ENCODE peak calls at places on chromosomes 1 and 21, in four cellular contexts. N is cardiac septum, P is glutamatergic neuron, F is fibroblast of the conjunctiva. D is an unnamed sample.

GRCh38 chr1:76336951-76337371 is 262.4 kb downstream of the ST6GALNAC3 start:
- DNase-seq in P (no peak), F (peak), N (no peak), D (peak)

GRCh38 chr1:117928881-117929339 is 511 bp downstream of the GDAP2 start:
- DNase-seq in P (peak), N (peak), F (peak), D (peak)

GRCh38 chr21:31905444-31906400 is 32.9 kb downstream of the HUNK start:
- DNase-seq in P (no peak), N (no peak), F (no peak), D (no peak)

GRCh38 chr1:89566761-89567174 is 42.1 kb downstream of the LRRC8B start:
- DNase-seq in P (peak), F (no peak), N (no peak), D (no peak)

GRCh38 chr1:12143631-12144155 is 23.1 kb upstream of the TNFRSF1B start:
- DNase-seq in N (peak), P (no peak), F (peak), D (no peak)

GRCh38 chr1:92210701-92211100 is 7.0 kb upstream of the C1orf146 start:
- DNase-seq in F (no peak), N (no peak), P (no peak), D (no peak)

GRCh38 chr21:45982256-45982757 is 737 bp downstream of the COL6A1 start:
- DNase-seq in F (no peak), P (peak), N (peak), D (no peak)

GRCh38 chr1:46643368-46643775 is 24.8 kb downstream of the ATPAF1 start:
- DNase-seq in P (no peak), F (peak), N (no peak), D (peak)

GRCh38 chr21:41695513-41695912 is 71.3 kb downstream of the RIPK4 start:
- DNase-seq in N (no peak), P (no peak), F (no peak), D (no peak)

GRCh38 chr1:179175011-179175934 is 54.2 kb downstream of the ABL2 start:
- DNase-seq in P (no peak), F (no peak), N (no peak), D (no peak)

GRCh38 chr1:72845981-72846380 is 563.6 kb upstream of the NEGR1 start:
- DNase-seq in N (no peak), F (no peak), P (no peak), D (no peak)

GRCh38 chr1:197619008-197619640 is 156.2 kb downstream of the DENND1B start:
- DNase-seq in F (no peak), P (no peak), N (no peak), D (peak)

GRCh38 chr1:101005871-101006270 is 19.7 kb downstream of the DPH5 start:
- DNase-seq in N (no peak), P (no peak), F (no peak), D (no peak)

GRCh38 chr1:245501635-245502034 is 346.9 kb downstream of the KIF26B start:
- DNase-seq in N (no peak), P (no peak), F (no peak), D (no peak)

GRCh38 chr1:116033322-116033721 is 57.0 kb downstream of the SLC22A15 start:
- DNase-seq in N (no peak), F (no peak), P (no peak), D (peak)

GRCh38 chr1:178093150-178093957 is 550 bp upstream of the RASAL2 start:
- DNase-seq in P (peak), N (peak), F (peak), D (peak)

GRCh38 chr1:21042920-21043605 is 133.6 kb downstream of the EIF4G3 start:
- DNase-seq in F (no peak), N (no peak), P (no peak), D (no peak)

GRCh38 chr1:27299385-27300252 is 22.3 kb upstream of the TMEM222 start:
- DNase-seq in P (peak), N (peak), F (peak), D (no peak)

GRCh38 chr1:56229183-56229582 is 350.2 kb downstream of the PLPP3 start:
- DNase-seq in P (peak), F (no peak), N (no peak), D (no peak)

GRCh38 chr21:43727571-43728466 is 8.9 kb downstream of the PDXK start:
- DNase-seq in P (peak), F (no peak), N (no peak), D (no peak)

GRCh38 chr1:154557939-154558609 is 388 bp downstream of the UBE2Q1 start:
- DNase-seq in N (peak), F (no peak), P (peak), D (no peak)

GRCh38 chr1:207565546-207566468 is 69.8 kb downstream of the CR1 start:
- DNase-seq in N (no peak), F (no peak), P (peak), D (no peak)

GRCh38 chr1:29789910-29790247 is 553.6 kb downstream of the PTPRU start:
- DNase-seq in P (no peak), F (no peak), N (peak), D (no peak)

GRCh38 chr1:96538001-96538649 is 183.5 kb upstream of the PTBP2 start:
- DNase-seq in F (peak), N (no peak), P (no peak), D (no peak)

GRCh38 chr1:47317841-47318240 is 3.9 kb upstream of the STIL start:
- DNase-seq in N (no peak), P (no peak), F (no peak), D (no peak)

GRCh38 chr1:55572878-55573734 is 357.9 kb upstream of the USP24 start:
- DNase-seq in N (no peak), P (no peak), F (no peak), D (no peak)

GRCh38 chr21:30990514-30991304 is 47.6 kb downstream of the KRTAP19-8 start:
- DNase-seq in P (no peak), N (no peak), F (no peak), D (no peak)

GRCh38 chr1:233216009-233216408 is 79.5 kb downstream of the PCNX2 start:
- DNase-seq in F (no peak), P (no peak), N (no peak), D (no peak)

GRCh38 chr1:1213153-1213918 is 617 bp downstream of the TNFRSF4 start:
- DNase-seq in N (no peak), P (peak), F (no peak), D (no peak)

D was measured in NCI-H2171.